ENCODE peak calls at places on chromosomes 2 and 18, in five cellular contexts. One of them, this sample, is unnamed.

GRCh38 chr18:23573948-23574431 is 12.3 kb downstream of the NPC1 start:
- DNase-seq in NCI-H460: no peak
- DNase-seq in GM04504: no peak
- DNase-seq in GM03348: peak
- DNase-seq in T-cell: no peak
- DNase-seq in this sample: no peak

GRCh38 chr2:204140258-204140657 is 203.7 kb downstream of the ICOS start:
- DNase-seq in GM04504: no peak
- DNase-seq in T-cell: no peak
- DNase-seq in NCI-H460: no peak
- DNase-seq in GM03348: no peak
- DNase-seq in this sample: no peak

GRCh38 chr2:84849271-84849952 is 31.5 kb downstream of the TRABD2A start:
- DNase-seq in NCI-H460: no peak
- DNase-seq in GM03348: no peak
- DNase-seq in T-cell: peak
- DNase-seq in GM04504: peak
- DNase-seq in this sample: no peak

GRCh38 chr18:58754544-58755068 is 83.3 kb downstream of the MALT1 start:
- DNase-seq in NCI-H460: no peak
- DNase-seq in GM04504: no peak
- DNase-seq in T-cell: no peak
- DNase-seq in GM03348: peak
- DNase-seq in this sample: no peak

GRCh38 chr2:238082858-238083257 is 17.3 kb upstream of the ESPNL start:
- DNase-seq in NCI-H460: no peak
- DNase-seq in GM03348: no peak
- DNase-seq in T-cell: no peak
- DNase-seq in GM04504: no peak
- DNase-seq in this sample: no peak

GRCh38 chr2:38572167-38572566 is 30.6 kb downstream of the HNRNPLL start:
- DNase-seq in NCI-H460: no peak
- DNase-seq in GM03348: peak
- DNase-seq in T-cell: no peak
- DNase-seq in GM04504: peak
- DNase-seq in this sample: peak

GRCh38 chr2:67625671-67626070 is 228.5 kb downstream of the ETAA1 start:
- DNase-seq in GM04504: peak
- DNase-seq in GM03348: peak
- DNase-seq in NCI-H460: no peak
- DNase-seq in T-cell: no peak
- DNase-seq in this sample: no peak

GRCh38 chr2:152541712-152542111 is 175.5 kb downstream of the PRPF40A start:
- DNase-seq in GM04504: no peak
- DNase-seq in T-cell: no peak
- DNase-seq in GM03348: no peak
- DNase-seq in NCI-H460: no peak
- DNase-seq in this sample: no peak

GRCh38 chr2:9795071-9795470 is 48.2 kb upstream of the TAF1B start:
- DNase-seq in T-cell: no peak
- DNase-seq in NCI-H460: no peak
- DNase-seq in GM03348: no peak
- DNase-seq in GM04504: no peak
- DNase-seq in this sample: no peak

GRCh38 chr2:16482485-16482884 is 183.1 kb downstream of the CYRIA start:
- DNase-seq in GM03348: no peak
- DNase-seq in GM04504: no peak
- DNase-seq in T-cell: no peak
- DNase-seq in NCI-H460: no peak
- DNase-seq in this sample: no peak

GRCh38 chr2:28975671-28976070 is 5.4 kb upstream of the TOGARAM2 start:
- DNase-seq in GM04504: no peak
- DNase-seq in GM03348: no peak
- DNase-seq in T-cell: no peak
- DNase-seq in NCI-H460: no peak
- DNase-seq in this sample: peak

GRCh38 chr2:135820003-135820618 is 16.9 kb downstream of the LCT start:
- DNase-seq in NCI-H460: no peak
- DNase-seq in GM04504: no peak
- DNase-seq in GM03348: peak
- DNase-seq in T-cell: peak
- DNase-seq in this sample: no peak

GRCh38 chr2:1656961-1657841 is 87.1 kb downstream of the PXDN start:
- DNase-seq in NCI-H460: no peak
- DNase-seq in GM03348: no peak
- DNase-seq in GM04504: no peak
- DNase-seq in T-cell: peak
- DNase-seq in this sample: no peak

GRCh38 chr2:10169581-10169980 is 47.0 kb downstream of the RRM2 start:
- DNase-seq in NCI-H460: no peak
- DNase-seq in GM04504: no peak
- DNase-seq in T-cell: no peak
- DNase-seq in GM03348: no peak
- DNase-seq in this sample: no peak

GRCh38 chr2:71989671-71990070 is 158.0 kb downstream of the CYP26B1 start:
- DNase-seq in GM03348: no peak
- DNase-seq in T-cell: no peak
- DNase-seq in GM04504: no peak
- DNase-seq in NCI-H460: no peak
- DNase-seq in this sample: no peak

GRCh38 chr2:28608061-28608828 is 112.4 kb downstream of the PLB1 start:
- DNase-seq in GM03348: no peak
- DNase-seq in T-cell: no peak
- DNase-seq in NCI-H460: no peak
- DNase-seq in GM04504: no peak
- DNase-seq in this sample: no peak

GRCh38 chr2:30730736-30731135 is 76.5 kb downstream of the CAPN13 start:
- DNase-seq in GM04504: no peak
- DNase-seq in NCI-H460: no peak
- DNase-seq in T-cell: no peak
- DNase-seq in GM03348: no peak
- DNase-seq in this sample: no peak

GRCh38 chr2:208556954-208557601 is 150.5 kb downstream of the PTH2R start:
- DNase-seq in GM03348: no peak
- DNase-seq in GM04504: no peak
- DNase-seq in NCI-H460: no peak
- DNase-seq in T-cell: no peak
- DNase-seq in this sample: no peak

GRCh38 chr2:224220581-224221255 is 181.2 kb downstream of the FAM124B start:
- DNase-seq in NCI-H460: peak
- DNase-seq in GM03348: peak
- DNase-seq in GM04504: no peak
- DNase-seq in T-cell: no peak
- DNase-seq in this sample: no peak

GRCh38 chr2:32946314-32947075 is at the start of gene LTBP1:
- DNase-seq in T-cell: no peak
- DNase-seq in NCI-H460: peak
- DNase-seq in GM04504: no peak
- DNase-seq in GM03348: peak
- DNase-seq in this sample: peak

GRCh38 chr18:25594351-25594750 is 242.4 kb upstream of the ZNF521 start:
- DNase-seq in NCI-H460: no peak
- DNase-seq in GM04504: no peak
- DNase-seq in GM03348: no peak
- DNase-seq in T-cell: no peak
- DNase-seq in this sample: no peak

GRCh38 chr2:227623225-227623624 is 5.9 kb downstream of the SCYGR4 start:
- DNase-seq in NCI-H460: no peak
- DNase-seq in GM03348: peak
- DNase-seq in GM04504: peak
- DNase-seq in T-cell: no peak
- DNase-seq in this sample: no peak

GRCh38 chr2:208012449-208012848 is 12.9 kb downstream of the PLEKHM3 start:
- DNase-seq in GM03348: no peak
- DNase-seq in T-cell: no peak
- DNase-seq in NCI-H460: no peak
- DNase-seq in GM04504: no peak
- DNase-seq in this sample: peak

GRCh38 chr2:11568436-11568835 is 34.6 kb downstream of the GREB1 start:
- DNase-seq in GM03348: no peak
- DNase-seq in T-cell: no peak
- DNase-seq in GM04504: no peak
- DNase-seq in NCI-H460: no peak
- DNase-seq in this sample: no peak

GRCh38 chr2:119085613-119086012 is 72.9 kb downstream of the C1QL2 start:
- DNase-seq in T-cell: no peak
- DNase-seq in GM03348: no peak
- DNase-seq in GM04504: no peak
- DNase-seq in NCI-H460: no peak
- DNase-seq in this sample: no peak

GRCh38 chr18:42028232-42028832 is 73.3 kb downstream of the PIK3C3 start:
- DNase-seq in GM04504: no peak
- DNase-seq in NCI-H460: peak
- DNase-seq in T-cell: no peak
- DNase-seq in GM03348: peak
- DNase-seq in this sample: peak

GRCh38 chr2:176595986-176596385 is 326.7 kb downstream of the MTX2 start:
- DNase-seq in T-cell: no peak
- DNase-seq in NCI-H460: no peak
- DNase-seq in GM03348: no peak
- DNase-seq in GM04504: no peak
- DNase-seq in this sample: no peak

GRCh38 chr2:142980246-142981068 is 103.0 kb downstream of the KYNU start:
- DNase-seq in GM03348: peak
- DNase-seq in GM04504: peak
- DNase-seq in T-cell: no peak
- DNase-seq in NCI-H460: peak
- DNase-seq in this sample: peak

GRCh38 chr2:197258580-197258979 is 52.0 kb downstream of the ANKRD44 start:
- DNase-seq in GM03348: peak
- DNase-seq in GM04504: no peak
- DNase-seq in NCI-H460: no peak
- DNase-seq in T-cell: no peak
- DNase-seq in this sample: peak

GRCh38 chr18:55475916-55476315 is 112.1 kb downstream of the TCF4 start:
- DNase-seq in GM04504: no peak
- DNase-seq in T-cell: no peak
- DNase-seq in NCI-H460: no peak
- DNase-seq in GM03348: no peak
- DNase-seq in this sample: no peak

GRCh38 chr2:238287702-238288649 is at the start of gene PER2:
- DNase-seq in GM04504: peak
- DNase-seq in NCI-H460: no peak
- DNase-seq in GM03348: peak
- DNase-seq in T-cell: peak
- DNase-seq in this sample: peak

GRCh38 chr2:61995515-61995914 is 90.0 kb downstream of the COMMD1 start:
- DNase-seq in GM04504: no peak
- DNase-seq in NCI-H460: no peak
- DNase-seq in T-cell: no peak
- DNase-seq in GM03348: no peak
- DNase-seq in this sample: no peak

GRCh38 chr18:62524443-62525200 is 1.8 kb downstream of the ZCCHC2 start:
- DNase-seq in GM04504: no peak
- DNase-seq in T-cell: peak
- DNase-seq in GM03348: peak
- DNase-seq in NCI-H460: no peak
- DNase-seq in this sample: no peak

GRCh38 chr2:42108852-42109251 is 60.3 kb upstream of the EML4 start:
- DNase-seq in T-cell: no peak
- DNase-seq in GM03348: no peak
- DNase-seq in NCI-H460: no peak
- DNase-seq in GM04504: no peak
- DNase-seq in this sample: no peak

GRCh38 chr18:13446024-13446423 is 227.5 kb downstream of the LDLRAD4 start:
- DNase-seq in GM04504: no peak
- DNase-seq in NCI-H460: no peak
- DNase-seq in T-cell: no peak
- DNase-seq in GM03348: no peak
- DNase-seq in this sample: no peak

GRCh38 chr2:14352067-14352466 is 280.4 kb upstream of the LRATD1 start:
- DNase-seq in T-cell: no peak
- DNase-seq in NCI-H460: no peak
- DNase-seq in GM04504: no peak
- DNase-seq in GM03348: no peak
- DNase-seq in this sample: no peak

GRCh38 chr18:37577051-37577611 is 11.5 kb upstream of the CELF4 start:
- DNase-seq in T-cell: no peak
- DNase-seq in GM04504: no peak
- DNase-seq in NCI-H460: no peak
- DNase-seq in GM03348: no peak
- DNase-seq in this sample: no peak

GRCh38 chr18:37962316-37962966 is 396.8 kb upstream of the CELF4 start:
- DNase-seq in T-cell: no peak
- DNase-seq in GM03348: no peak
- DNase-seq in GM04504: no peak
- DNase-seq in NCI-H460: no peak
- DNase-seq in this sample: no peak

GRCh38 chr18:52701219-52701935 is 361.4 kb downstream of the DCC start:
- DNase-seq in NCI-H460: no peak
- DNase-seq in GM03348: no peak
- DNase-seq in GM04504: no peak
- DNase-seq in T-cell: no peak
- DNase-seq in this sample: no peak